ENCODE peak calls at places on chromosome 15, in seven cellular contexts. One of them, this sample, is unnamed.

GRCh38 chr15:69760890-69761568 is 308.4 kb downstream of the RPLP1 start:
- DNase-seq in IMR-90: peak; percentile 99
- DNase-seq in AG04450: peak; percentile 93
- DNase-seq in cardiac muscle cell: no peak
- DNase-seq in fibroblast of lung: peak; percentile 99
- DNase-seq in GM23338: no peak
- DNase-seq in CD8-positive, alpha-beta memory T cell: peak; percentile 61
- DNase-seq in this sample: no peak

GRCh38 chr15:83653639-83654378 is at the start of gene ADAMTSL3:
- DNase-seq in IMR-90: no peak
- DNase-seq in AG04450: no peak
- DNase-seq in cardiac muscle cell: peak; percentile 78
- DNase-seq in fibroblast of lung: peak; percentile 50
- DNase-seq in GM23338: peak; percentile 81
- DNase-seq in CD8-positive, alpha-beta memory T cell: no peak
- DNase-seq in this sample: peak; percentile 3

GRCh38 chr15:59997070-59997701 is 6.9 kb upstream of the FOXB1 start:
- DNase-seq in IMR-90: no peak
- DNase-seq in AG04450: no peak
- DNase-seq in cardiac muscle cell: peak; percentile 32
- DNase-seq in fibroblast of lung: no peak
- DNase-seq in GM23338: peak; percentile 98
- DNase-seq in CD8-positive, alpha-beta memory T cell: peak; percentile 36
- DNase-seq in this sample: no peak

GRCh38 chr15:61582092-61582491 is 353.0 kb upstream of the RORA start:
- DNase-seq in IMR-90: no peak
- DNase-seq in AG04450: no peak
- DNase-seq in cardiac muscle cell: no peak
- DNase-seq in fibroblast of lung: no peak
- DNase-seq in GM23338: no peak
- DNase-seq in CD8-positive, alpha-beta memory T cell: no peak
- DNase-seq in this sample: no peak

GRCh38 chr15:22951381-22952280 is 28.5 kb downstream of the CYFIP1 start:
- DNase-seq in IMR-90: no peak
- DNase-seq in AG04450: no peak
- DNase-seq in cardiac muscle cell: no peak
- DNase-seq in fibroblast of lung: no peak
- DNase-seq in GM23338: no peak
- DNase-seq in CD8-positive, alpha-beta memory T cell: no peak
- DNase-seq in this sample: no peak

GRCh38 chr15:73387507-73388255 is 18.9 kb upstream of the HCN4 start:
- DNase-seq in IMR-90: peak; percentile 61
- DNase-seq in AG04450: no peak
- DNase-seq in cardiac muscle cell: peak; percentile 34
- DNase-seq in fibroblast of lung: peak; percentile 39
- DNase-seq in GM23338: peak; percentile 56
- DNase-seq in CD8-positive, alpha-beta memory T cell: no peak
- DNase-seq in this sample: no peak

GRCh38 chr15:75927601-75928000 is 23.9 kb downstream of the FBXO22 start:
- DNase-seq in IMR-90: no peak
- DNase-seq in AG04450: no peak
- DNase-seq in cardiac muscle cell: no peak
- DNase-seq in fibroblast of lung: peak; percentile 70
- DNase-seq in GM23338: no peak
- DNase-seq in CD8-positive, alpha-beta memory T cell: no peak
- DNase-seq in this sample: no peak

GRCh38 chr15:51132384-51133139 is 37.9 kb upstream of the TNFAIP8L3 start:
- DNase-seq in IMR-90: peak; percentile 96
- DNase-seq in AG04450: peak; percentile 81
- DNase-seq in cardiac muscle cell: peak; percentile 50
- DNase-seq in fibroblast of lung: peak; percentile 97
- DNase-seq in GM23338: peak; percentile 59
- DNase-seq in CD8-positive, alpha-beta memory T cell: no peak
- DNase-seq in this sample: peak; percentile 50

GRCh38 chr15:79676621-79677020 is 220.2 kb downstream of the MTHFS start:
- DNase-seq in IMR-90: no peak
- DNase-seq in AG04450: no peak
- DNase-seq in cardiac muscle cell: no peak
- DNase-seq in fibroblast of lung: no peak
- DNase-seq in GM23338: no peak
- DNase-seq in CD8-positive, alpha-beta memory T cell: no peak
- DNase-seq in this sample: no peak

GRCh38 chr15:79678032-79678701 is 218.6 kb downstream of the MTHFS start:
- DNase-seq in IMR-90: no peak
- DNase-seq in AG04450: no peak
- DNase-seq in cardiac muscle cell: no peak
- DNase-seq in fibroblast of lung: no peak
- DNase-seq in GM23338: no peak
- DNase-seq in CD8-positive, alpha-beta memory T cell: no peak
- DNase-seq in this sample: no peak

GRCh38 chr15:79675982-79676381 is 220.8 kb downstream of the MTHFS start:
- DNase-seq in IMR-90: no peak
- DNase-seq in AG04450: no peak
- DNase-seq in cardiac muscle cell: no peak
- DNase-seq in fibroblast of lung: no peak
- DNase-seq in GM23338: no peak
- DNase-seq in CD8-positive, alpha-beta memory T cell: no peak
- DNase-seq in this sample: no peak

GRCh38 chr15:79673416-79674123 is 223.2 kb downstream of the MTHFS start:
- DNase-seq in IMR-90: peak; percentile 58
- DNase-seq in AG04450: no peak
- DNase-seq in cardiac muscle cell: no peak
- DNase-seq in fibroblast of lung: peak; percentile 76
- DNase-seq in GM23338: peak; percentile 56
- DNase-seq in CD8-positive, alpha-beta memory T cell: no peak
- DNase-seq in this sample: no peak

GRCh38 chr15:79674124-79674465 is 222.7 kb downstream of the MTHFS start:
- DNase-seq in IMR-90: no peak
- DNase-seq in AG04450: no peak
- DNase-seq in cardiac muscle cell: no peak
- DNase-seq in fibroblast of lung: no peak
- DNase-seq in GM23338: no peak
- DNase-seq in CD8-positive, alpha-beta memory T cell: no peak
- DNase-seq in this sample: no peak
- H3K27ac ChIP-seq in IMR-90: no peak overlapping the region
- H3K27ac ChIP-seq in AG04450: no peak overlapping the region
- H3K27ac ChIP-seq in cardiac muscle cell: no peak overlapping the region
- H3K27ac ChIP-seq in fibroblast of lung: no peak overlapping the region
- H3K27ac ChIP-seq in GM23338: no peak overlapping the region
- H3K27ac ChIP-seq in CD8-positive, alpha-beta memory T cell: no peak overlapping the region
- H3K27ac ChIP-seq in this sample: no peak overlapping the region

GRCh38 chr15:31468911-31469800 is 142.5 kb downstream of the KLF13 start:
- DNase-seq in IMR-90: no peak
- DNase-seq in AG04450: no peak
- DNase-seq in cardiac muscle cell: no peak
- DNase-seq in fibroblast of lung: no peak
- DNase-seq in GM23338: no peak
- DNase-seq in CD8-positive, alpha-beta memory T cell: no peak
- DNase-seq in this sample: no peak

GRCh38 chr15:31467361-31467760 is 140.7 kb downstream of the KLF13 start:
- DNase-seq in IMR-90: no peak
- DNase-seq in AG04450: no peak
- DNase-seq in cardiac muscle cell: no peak
- DNase-seq in fibroblast of lung: no peak
- DNase-seq in GM23338: no peak
- DNase-seq in CD8-positive, alpha-beta memory T cell: no peak
- DNase-seq in this sample: no peak

GRCh38 chr15:31470756-31471155 is 144.1 kb downstream of the KLF13 start:
- DNase-seq in IMR-90: no peak
- DNase-seq in AG04450: no peak
- DNase-seq in cardiac muscle cell: no peak
- DNase-seq in fibroblast of lung: no peak
- DNase-seq in GM23338: no peak
- DNase-seq in CD8-positive, alpha-beta memory T cell: no peak
- DNase-seq in this sample: no peak

GRCh38 chr15:31471731-31472430 is 145.2 kb downstream of the KLF13 start:
- DNase-seq in IMR-90: peak; percentile 96
- DNase-seq in AG04450: peak; percentile 82
- DNase-seq in cardiac muscle cell: no peak
- DNase-seq in fibroblast of lung: peak; percentile 97
- DNase-seq in GM23338: no peak
- DNase-seq in CD8-positive, alpha-beta memory T cell: no peak
- DNase-seq in this sample: no peak

DNA sequence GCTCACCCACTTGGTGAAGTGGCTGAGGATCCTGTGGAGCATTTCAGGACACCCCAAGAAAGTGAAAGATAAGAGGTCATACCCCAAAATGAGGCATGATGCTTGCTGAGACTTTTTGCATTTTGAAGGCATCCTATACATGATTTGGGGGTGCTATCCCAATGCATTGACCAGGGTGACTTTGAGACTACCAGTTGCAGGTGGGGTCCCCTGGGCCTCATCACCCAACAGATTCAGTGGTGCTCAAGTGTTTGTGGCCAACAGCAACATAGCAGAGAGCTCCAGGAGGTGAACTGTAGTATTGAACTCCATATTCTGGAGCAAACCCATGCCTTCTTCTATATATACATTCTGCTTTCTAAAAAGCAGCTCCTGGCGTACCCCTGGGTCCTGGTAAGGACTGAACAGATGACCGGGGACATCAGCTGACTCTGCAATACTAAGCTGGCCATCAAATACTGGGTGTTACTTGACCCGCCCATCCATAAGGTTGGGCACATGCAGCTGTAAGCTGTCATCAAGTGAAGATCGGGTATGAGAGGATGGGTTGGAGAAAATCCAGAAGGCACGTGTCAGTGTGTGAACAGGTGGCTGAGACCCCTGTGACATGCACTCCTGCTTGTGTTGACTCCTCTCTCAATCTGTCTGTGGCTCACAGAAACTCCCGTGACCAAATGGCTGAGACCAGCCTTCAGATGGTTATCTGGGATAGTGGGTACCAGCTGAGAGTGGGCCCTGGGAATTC is 143.3 kb downstream of the KLF13 start:
- DNase-seq in IMR-90: no peak
- DNase-seq in AG04450: no peak
- DNase-seq in cardiac muscle cell: no peak
- DNase-seq in fibroblast of lung: no peak
- DNase-seq in GM23338: no peak
- DNase-seq in CD8-positive, alpha-beta memory T cell: no peak
- DNase-seq in this sample: no peak
- H3K27ac ChIP-seq in IMR-90: no peak overlapping the region
- H3K27ac ChIP-seq in AG04450: no peak overlapping the region
- H3K27ac ChIP-seq in cardiac muscle cell: no peak overlapping the region
- H3K27ac ChIP-seq in fibroblast of lung: no peak overlapping the region
- H3K27ac ChIP-seq in GM23338: no peak overlapping the region
- H3K27ac ChIP-seq in CD8-positive, alpha-beta memory T cell: no peak overlapping the region
- H3K27ac ChIP-seq in this sample: no peak overlapping the region

GRCh38 chr15:99509686-99510461 is 55.9 kb upstream of the MEF2A start:
- DNase-seq in IMR-90: no peak
- DNase-seq in AG04450: no peak
- DNase-seq in cardiac muscle cell: no peak
- DNase-seq in fibroblast of lung: no peak
- DNase-seq in GM23338: no peak
- DNase-seq in CD8-positive, alpha-beta memory T cell: no peak
- DNase-seq in this sample: no peak

GRCh38 chr15:99506399-99506798 is 59.4 kb upstream of the MEF2A start:
- DNase-seq in IMR-90: no peak
- DNase-seq in AG04450: no peak
- DNase-seq in cardiac muscle cell: no peak
- DNase-seq in fibroblast of lung: no peak
- DNase-seq in GM23338: no peak
- DNase-seq in CD8-positive, alpha-beta memory T cell: no peak
- DNase-seq in this sample: no peak

GRCh38 chr15:99507732-99508571 is 57.8 kb upstream of the MEF2A start:
- DNase-seq in IMR-90: no peak
- DNase-seq in AG04450: no peak
- DNase-seq in cardiac muscle cell: no peak
- DNase-seq in fibroblast of lung: peak; percentile 86
- DNase-seq in GM23338: no peak
- DNase-seq in CD8-positive, alpha-beta memory T cell: no peak
- DNase-seq in this sample: no peak

GRCh38 chr15:99507016-99507731 is 58.6 kb upstream of the MEF2A start:
- DNase-seq in IMR-90: peak; percentile 88
- DNase-seq in AG04450: peak; percentile 73
- DNase-seq in cardiac muscle cell: peak; percentile 56
- DNase-seq in fibroblast of lung: peak; percentile 83
- DNase-seq in GM23338: no peak
- DNase-seq in CD8-positive, alpha-beta memory T cell: no peak
- DNase-seq in this sample: no peak

DNA sequence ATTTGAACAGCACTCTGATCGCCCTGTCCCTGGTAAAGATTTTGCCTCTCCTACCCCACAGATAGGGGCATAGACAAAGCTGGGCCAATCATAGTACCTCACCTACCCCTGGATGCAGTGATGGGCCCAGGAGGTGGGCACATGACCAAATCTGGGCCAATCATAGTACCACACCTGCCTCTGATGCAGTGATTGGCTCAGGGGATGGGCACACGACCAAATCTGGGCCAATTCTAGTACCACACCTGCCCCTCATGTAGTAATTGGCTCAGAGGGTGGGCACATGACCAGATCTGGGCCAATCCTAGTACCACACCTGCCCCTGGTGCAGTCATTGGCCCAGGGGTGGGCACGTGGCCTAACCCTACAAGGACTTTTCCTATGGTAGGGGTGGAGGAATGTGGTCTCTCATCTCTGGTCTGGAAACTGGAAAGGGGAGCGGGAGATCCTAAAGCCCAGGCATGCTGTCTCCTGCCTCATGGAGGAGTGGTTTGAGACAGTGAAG is 56.9 kb upstream of the MEF2A start:
- DNase-seq in IMR-90: no peak
- DNase-seq in AG04450: no peak
- DNase-seq in cardiac muscle cell: no peak
- DNase-seq in fibroblast of lung: no peak
- DNase-seq in GM23338: no peak
- DNase-seq in CD8-positive, alpha-beta memory T cell: no peak
- DNase-seq in this sample: no peak
- H3K27ac ChIP-seq in IMR-90: no peak overlapping the region
- H3K27ac ChIP-seq in AG04450: no peak overlapping the region
- H3K27ac ChIP-seq in cardiac muscle cell: no peak overlapping the region
- H3K27ac ChIP-seq in fibroblast of lung: no peak overlapping the region
- H3K27ac ChIP-seq in GM23338: no peak overlapping the region
- H3K27ac ChIP-seq in CD8-positive, alpha-beta memory T cell: no peak overlapping the region
- H3K27ac ChIP-seq in this sample: peak overlapping the region; percentile 53

GRCh38 chr15:41789662-41790061 is 15.4 kb downstream of the MAPKBP1 start:
- DNase-seq in IMR-90: no peak
- DNase-seq in AG04450: no peak
- DNase-seq in cardiac muscle cell: no peak
- DNase-seq in fibroblast of lung: no peak
- DNase-seq in GM23338: no peak
- DNase-seq in CD8-positive, alpha-beta memory T cell: no peak
- DNase-seq in this sample: no peak

GRCh38 chr15:41790169-41790568 is 15.9 kb downstream of the MAPKBP1 start:
- DNase-seq in IMR-90: no peak
- DNase-seq in AG04450: no peak
- DNase-seq in cardiac muscle cell: no peak
- DNase-seq in fibroblast of lung: no peak
- DNase-seq in GM23338: no peak
- DNase-seq in CD8-positive, alpha-beta memory T cell: no peak
- DNase-seq in this sample: no peak

GRCh38 chr15:41790756-41791546 is 16.7 kb downstream of the MAPKBP1 start:
- DNase-seq in IMR-90: peak; percentile 79
- DNase-seq in AG04450: no peak
- DNase-seq in cardiac muscle cell: peak; percentile 49
- DNase-seq in fibroblast of lung: peak; percentile 86
- DNase-seq in GM23338: peak; percentile 27
- DNase-seq in CD8-positive, alpha-beta memory T cell: no peak
- DNase-seq in this sample: no peak

GRCh38 chr15:41789237-41789636 is 15.0 kb downstream of the MAPKBP1 start:
- DNase-seq in IMR-90: no peak
- DNase-seq in AG04450: no peak
- DNase-seq in cardiac muscle cell: peak; percentile 60
- DNase-seq in fibroblast of lung: no peak
- DNase-seq in GM23338: no peak
- DNase-seq in CD8-positive, alpha-beta memory T cell: no peak
- DNase-seq in this sample: no peak

DNA sequence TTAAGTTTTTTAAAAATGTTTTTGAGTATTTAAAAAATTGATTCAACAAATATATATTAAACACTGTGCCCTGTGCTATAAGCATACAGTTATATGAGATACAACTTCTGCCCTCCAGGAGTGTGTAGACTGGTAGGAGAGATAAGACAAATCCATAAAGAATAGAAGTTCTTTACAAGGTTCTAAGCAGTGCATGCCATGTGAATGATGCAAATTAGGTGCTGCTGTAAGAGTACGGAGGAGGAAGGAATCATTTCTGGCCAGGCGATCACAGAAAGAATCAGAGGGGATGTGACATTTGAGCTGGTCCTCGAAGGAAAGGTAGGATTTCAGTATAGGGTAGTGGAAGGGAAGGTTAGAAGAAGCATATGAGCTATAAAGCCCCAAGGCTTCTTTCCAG is 14.0 kb downstream of the MAPKBP1 start:
- DNase-seq in IMR-90: no peak
- DNase-seq in AG04450: no peak
- DNase-seq in cardiac muscle cell: no peak
- DNase-seq in fibroblast of lung: no peak
- DNase-seq in GM23338: no peak
- DNase-seq in CD8-positive, alpha-beta memory T cell: no peak
- DNase-seq in this sample: no peak
- H3K27ac ChIP-seq in IMR-90: no peak overlapping the region
- H3K27ac ChIP-seq in AG04450: no peak overlapping the region
- H3K27ac ChIP-seq in cardiac muscle cell: peak overlapping the region; percentile 95
- H3K27ac ChIP-seq in fibroblast of lung: no peak overlapping the region
- H3K27ac ChIP-seq in GM23338: no peak overlapping the region
- H3K27ac ChIP-seq in CD8-positive, alpha-beta memory T cell: no peak overlapping the region
- H3K27ac ChIP-seq in this sample: no peak overlapping the region